ENCODE peak calls at places on chromosomes 11 and 22, in ten cellular contexts. M is kidney, A is cardiac fibroblast, V is HFF-Myc, L is astrocyte of the cerebellum, B is IMR-90, T is mucosa of descending colon, K is heart left ventricle, I is A549, H is omental fat pad. O is an unnamed sample.

GRCh38 chr11:119459293-119459976 is 36.5 kb upstream of the THY1 start:
- DNase-seq in M (no peak), A (no peak), V (no peak), L (no peak), B (no peak), T (no peak), K (no peak), I (no peak), H (no peak), O (no peak)

GRCh38 chr22:29625090-29625825 is 21.8 kb downstream of the NF2 start:
- DNase-seq in M (no peak), A (peak), V (peak), L (peak), B (peak), T (no peak), K (no peak), I (peak), H (no peak), O (peak)

GRCh38 chr11:95505927-95506426 is 275.0 kb upstream of the SESN3 start:
- DNase-seq in M (no peak), A (peak), V (no peak), L (peak), B (peak), T (no peak), K (no peak), I (no peak), H (no peak), O (peak)

GRCh38 chr11:68042219-68043028 is 3.6 kb downstream of the TCIRG1 start:
- DNase-seq in M (peak), A (no peak), V (no peak), L (no peak), B (no peak), T (peak), K (peak), I (no peak), H (no peak), O (no peak)

GRCh38 chr22:21444701-21445436 is 22.3 kb upstream of the TMEM191C start:
- DNase-seq in M (peak), A (no peak), V (no peak), L (no peak), B (no peak), T (peak), K (peak), I (no peak), H (no peak), O (no peak)

GRCh38 chr11:64238076-64238475 is 2.8 kb upstream of the FKBP2 start:
- DNase-seq in M (no peak), A (no peak), V (no peak), L (no peak), B (no peak), T (peak), K (no peak), I (no peak), H (no peak), O (no peak)

GRCh38 chr11:30000986-30001385 is 15.8 kb downstream of the KCNA4 start:
- DNase-seq in M (no peak), A (no peak), V (no peak), L (no peak), B (no peak), T (no peak), K (no peak), I (no peak), H (no peak), O (no peak)

GRCh38 chr22:45475063-45475747 is 27.5 kb upstream of the FBLN1 start:
- DNase-seq in M (no peak), A (peak), V (no peak), L (no peak), B (peak), T (no peak), K (no peak), I (no peak), H (no peak), O (peak)

GRCh38 chr11:33207408-33207985 is 46.2 kb upstream of the CSTF3 start:
- DNase-seq in M (no peak), A (peak), V (no peak), L (no peak), B (peak), T (no peak), K (peak), I (no peak), H (no peak), O (peak)

GRCh38 chr11:10443152-10443551 is 11.9 kb upstream of the AMPD3 start:
- DNase-seq in M (no peak), A (no peak), V (no peak), L (no peak), B (peak), T (no peak), K (no peak), I (no peak), H (no peak), O (peak)

GRCh38 chr11:83158965-83159900 is 2.3 kb downstream of the PCF11 start:
- DNase-seq in M (no peak), A (no peak), V (no peak), L (no peak), B (no peak), T (no peak), K (no peak), I (no peak), H (no peak), O (no peak)

GRCh38 chr11:4697583-4697982 is at the start of gene OR51E2:
- DNase-seq in M (no peak), A (no peak), V (no peak), L (peak), B (peak), T (no peak), K (no peak), I (no peak), H (no peak), O (no peak)

GRCh38 chr11:16925495-16926065 is 88.6 kb downstream of the PLEKHA7 start:
- DNase-seq in M (peak), A (peak), V (no peak), L (no peak), B (no peak), T (peak), K (peak), I (peak), H (no peak), O (no peak)

GRCh38 chr11:60836866-60837510 is 4.9 kb upstream of the CCDC86 start:
- DNase-seq in M (no peak), A (no peak), V (no peak), L (no peak), B (no peak), T (peak), K (no peak), I (no peak), H (no peak), O (no peak)

GRCh38 chr11:126963115-126963514 is 37.5 kb downstream of the KIRREL3 start:
- DNase-seq in M (no peak), A (no peak), V (no peak), L (no peak), B (no peak), T (no peak), K (no peak), I (no peak), H (no peak), O (no peak)

GRCh38 chr11:66011239-66011784 is 496 bp upstream of the CST6 start:
- DNase-seq in M (peak), A (peak), V (no peak), L (no peak), B (peak), T (peak), K (no peak), I (no peak), H (no peak), O (peak)

GRCh38 chr11:120001161-120002135 is 136.5 kb downstream of the TRIM29 start:
- DNase-seq in M (no peak), A (no peak), V (no peak), L (no peak), B (no peak), T (no peak), K (no peak), I (no peak), H (no peak), O (no peak)

GRCh38 chr22:23673826-23674690 is 16.8 kb upstream of the RGL4 start:
- DNase-seq in M (peak), A (no peak), V (no peak), L (no peak), B (no peak), T (peak), K (no peak), I (no peak), H (no peak), O (no peak)

GRCh38 chr11:121716060-121716459 is 263.3 kb upstream of the SORL1-AS1 start:
- DNase-seq in M (no peak), A (peak), V (no peak), L (peak), B (peak), T (no peak), K (no peak), I (no peak), H (no peak), O (peak)

GRCh38 chr11:1830500-1831223 is 4.1 kb upstream of the SYT8 start:
- DNase-seq in M (peak), A (peak), V (no peak), L (no peak), B (no peak), T (peak), K (peak), I (no peak), H (no peak), O (no peak)

GRCh38 chr11:134200688-134201087 is 23.1 kb downstream of the NCAPD3 start:
- DNase-seq in M (no peak), A (no peak), V (no peak), L (no peak), B (peak), T (no peak), K (no peak), I (no peak), H (no peak), O (no peak)

GRCh38 chr22:49328076-49328475 is 499.6 kb downstream of the BRD1 start:
- DNase-seq in M (peak), A (no peak), V (no peak), L (no peak), B (no peak), T (no peak), K (no peak), I (no peak), H (no peak), O (no peak)

GRCh38 chr11:1562469-1563148 is 9.5 kb downstream of the DUSP8 start:
- DNase-seq in M (no peak), A (no peak), V (no peak), L (no peak), B (no peak), T (no peak), K (no peak), I (no peak), H (no peak), O (no peak)

GRCh38 chr11:10261821-10262220 is 32.2 kb downstream of the SBF2 start:
- DNase-seq in M (no peak), A (no peak), V (no peak), L (no peak), B (peak), T (no peak), K (no peak), I (no peak), H (no peak), O (no peak)

GRCh38 chr22:29727248-29727551 is 7.4 kb downstream of the CABP7 start:
- DNase-seq in M (no peak), A (peak), V (no peak), L (no peak), B (peak), T (no peak), K (no peak), I (peak), H (no peak), O (peak)

GRCh38 chr11:126113515-126113957 is 50.9 kb upstream of the CDON start:
- DNase-seq in M (peak), A (peak), V (peak), L (peak), B (peak), T (peak), K (peak), I (peak), H (peak), O (peak)

GRCh38 chr22:50473855-50474671 is 772 bp downstream of the SBF1 start:
- DNase-seq in M (peak), A (peak), V (no peak), L (peak), B (peak), T (peak), K (no peak), I (no peak), H (no peak), O (peak)

GRCh38 chr22:45263790-45264269 is 20.9 kb upstream of the UPK3A start:
- DNase-seq in M (peak), A (peak), V (peak), L (no peak), B (peak), T (peak), K (peak), I (peak), H (no peak), O (peak)

GRCh38 chr11:117300301-117300700 is 9.2 kb downstream of the BACE1-AS start:
- DNase-seq in M (peak), A (peak), V (no peak), L (peak), B (peak), T (no peak), K (peak), I (no peak), H (no peak), O (peak)

GRCh38 chr22:49155809-49156580 is 671.7 kb downstream of the BRD1 start:
- DNase-seq in M (no peak), A (no peak), V (no peak), L (no peak), B (no peak), T (no peak), K (no peak), I (no peak), H (no peak), O (no peak)

GRCh38 chr11:125976156-125976555 is 30.3 kb downstream of the VSIG10L2 start:
- DNase-seq in M (no peak), A (no peak), V (no peak), L (no peak), B (no peak), T (no peak), K (no peak), I (no peak), H (no peak), O (no peak)

GRCh38 chr11:112555491-112556364 is 295.1 kb upstream of the PLET1 start:
- DNase-seq in M (no peak), A (peak), V (peak), L (no peak), B (peak), T (peak), K (peak), I (peak), H (peak), O (peak)

GRCh38 chr11:118672865-118673264 is 6.6 kb downstream of the TREH start:
- DNase-seq in M (no peak), A (no peak), V (no peak), L (no peak), B (no peak), T (no peak), K (no peak), I (no peak), H (no peak), O (no peak)

GRCh38 chr11:109851780-109852390 is 241.3 kb upstream of the ZC3H12C start:
- DNase-seq in M (peak), A (no peak), V (no peak), L (no peak), B (peak), T (no peak), K (no peak), I (no peak), H (no peak), O (peak)

GRCh38 chr11:109849946-109850345 is 243.2 kb upstream of the ZC3H12C start:
- DNase-seq in M (no peak), A (no peak), V (no peak), L (no peak), B (no peak), T (no peak), K (no peak), I (no peak), H (no peak), O (no peak)

GRCh38 chr11:109854696-109855095 is 238.5 kb upstream of the ZC3H12C start:
- DNase-seq in M (no peak), A (no peak), V (no peak), L (no peak), B (no peak), T (no peak), K (no peak), I (no peak), H (no peak), O (no peak)

GRCh38 chr11:109856958-109857357 is 236.2 kb upstream of the ZC3H12C start:
- DNase-seq in M (no peak), A (no peak), V (no peak), L (no peak), B (peak), T (no peak), K (no peak), I (no peak), H (no peak), O (peak)

DNA sequence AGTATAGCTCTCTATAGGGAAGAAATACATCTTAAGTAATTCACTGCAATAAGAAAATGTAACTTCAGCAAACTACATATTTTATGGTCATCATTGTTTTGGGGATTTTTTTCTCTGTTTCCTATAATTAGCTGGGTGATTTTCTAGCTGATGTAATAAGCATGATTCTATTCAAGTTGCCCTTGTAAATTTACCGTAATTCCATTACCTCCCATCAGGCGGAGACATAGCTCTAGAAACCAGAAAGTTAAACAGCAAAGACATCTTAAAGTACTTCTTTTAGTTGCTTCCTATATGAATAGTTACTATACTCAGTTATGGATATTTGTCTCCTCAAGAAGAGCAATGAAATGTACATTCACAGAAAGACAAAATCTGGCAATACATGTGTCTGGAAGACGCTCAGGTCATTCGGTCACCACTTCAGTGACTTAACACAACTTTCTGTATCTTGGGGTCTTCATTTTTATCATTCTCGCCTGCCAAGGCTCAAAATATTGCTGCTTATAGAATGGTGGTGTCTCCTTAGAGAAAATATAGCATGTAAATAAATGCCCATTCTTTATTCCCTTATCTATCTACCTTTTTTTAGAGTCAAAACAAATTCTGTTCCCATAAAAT is 239.9 kb upstream of the ZC3H12C start:
- DNase-seq in M (no peak), A (peak), V (peak), L (peak), B (peak), T (no peak), K (no peak), I (no peak), H (no peak), O (peak)
- TF ChIP-seq CTCF in M (peak), A (peak), V (peak), L (peak), B (peak), T (no peak), K (peak), I (peak), H (no peak), O (peak)

GRCh38 chr22:31102441-31103081 is 4.8 kb downstream of the SELENOM start:
- DNase-seq in M (peak), A (peak), V (peak), L (no peak), B (peak), T (peak), K (no peak), I (no peak), H (peak), O (peak)
- TF ChIP-seq CTCF in M (no peak), A (no peak), V (no peak), L (no peak), B (no peak), T (no peak), K (no peak), I (no peak), H (no peak), O (no peak)

GRCh38 chr11:20634044-20634443 is 34.6 kb downstream of the SLC6A5 start:
- DNase-seq in M (no peak), A (no peak), V (no peak), L (no peak), B (no peak), T (no peak), K (no peak), I (no peak), H (no peak), O (no peak)
- TF ChIP-seq CTCF in M (no peak), A (peak), V (no peak), L (no peak), B (no peak), T (no peak), K (no peak), I (no peak), H (no peak), O (peak)

GRCh38 chr11:2885017-2885675 is 429 bp downstream of the CDKN1C start:
- DNase-seq in M (peak), A (peak), V (no peak), L (no peak), B (peak), T (peak), K (peak), I (no peak), H (no peak), O (peak)
- TF ChIP-seq CTCF in M (peak), A (no peak), V (no peak), L (peak), B (peak), T (no peak), K (no peak), I (peak), H (no peak), O (no peak)

GRCh38 chr11:46299425-46300067 is 22.1 kb downstream of the CREB3L1 start:
- DNase-seq in M (no peak), A (peak), V (no peak), L (no peak), B (peak), T (no peak), K (no peak), I (no peak), H (no peak), O (peak)
- TF ChIP-seq CTCF in M (no peak), A (no peak), V (no peak), L (no peak), B (peak), T (no peak), K (no peak), I (no peak), H (no peak), O (no peak)

GRCh38 chr11:69699213-69699612 is 4.6 kb downstream of the FGF19 start:
- DNase-seq in M (no peak), A (peak), V (no peak), L (no peak), B (no peak), T (no peak), K (no peak), I (no peak), H (no peak), O (no peak)
- TF ChIP-seq CTCF in M (no peak), A (no peak), V (no peak), L (no peak), B (no peak), T (no peak), K (no peak), I (no peak), H (no peak), O (no peak)

DNA sequence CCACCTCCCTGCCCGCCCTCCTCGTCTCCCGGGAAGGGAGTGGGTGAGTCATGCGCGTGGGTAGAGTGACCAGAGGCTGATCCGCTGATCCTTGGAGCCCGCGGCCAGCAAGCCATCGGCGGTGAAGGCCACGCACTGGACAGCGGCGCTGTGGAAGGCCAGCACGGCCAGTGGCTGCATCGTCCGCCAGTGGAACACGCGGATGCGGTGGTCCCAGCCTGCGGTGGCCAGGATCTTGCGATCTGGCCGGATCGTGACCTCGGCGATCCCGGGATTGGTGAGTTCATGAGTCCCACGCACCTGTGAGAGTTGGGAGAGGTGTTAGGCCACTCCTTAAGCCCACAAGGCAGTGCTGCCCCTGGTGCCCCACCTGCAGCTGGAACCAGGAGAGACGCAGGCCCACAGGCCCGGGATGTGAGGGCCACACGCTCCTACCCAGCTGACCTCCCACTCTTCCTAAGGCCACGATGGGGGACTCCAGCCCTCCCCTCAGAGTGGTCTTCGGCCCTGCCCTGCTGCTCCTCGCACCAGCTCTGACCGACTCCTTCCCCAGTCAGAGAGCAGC is 28.2 kb downstream of the TBX1 start:
- DNase-seq in M (peak), A (no peak), V (no peak), L (no peak), B (no peak), T (peak), K (no peak), I (no peak), H (no peak), O (no peak)
- TF ChIP-seq CTCF in M (no peak), A (no peak), V (no peak), L (no peak), B (no peak), T (no peak), K (no peak), I (no peak), H (no peak), O (no peak)

O was measured in fibroblast of mammary gland.